ENCODE peak calls at places on chromosomes 11 and 22, in nine cellular contexts. O is IMR-90, E is A549, B is upper lobe of left lung, R is right lobe of liver, J is stomach, Y is body of pancreas, V is sigmoid colon, A is transverse colon. D is an unnamed sample.

GRCh38 chr11:1507381-1508140 is 21.0 kb upstream of the MOB2 start:
- DNase-seq in V (no peak), A (no peak), B (no peak), O (no peak), J (no peak), Y (no peak), E (no peak), R (peak; percentile 15), D (no peak)

GRCh38 chr22:19356708-19357269 is 65.3 kb upstream of the CLTCL1 start:
- DNase-seq in O (no peak), V (no peak), R (no peak), B (no peak), A (no peak), J (no peak), E (no peak), Y (no peak), D (no peak)

GRCh38 chr11:79393362-79394043 is 47.3 kb downstream of the TENM4 start:
- DNase-seq in B (no peak), J (no peak), O (no peak), R (no peak), E (no peak), V (no peak), Y (no peak), A (no peak), D (no peak)

GRCh38 chr22:17742528-17742902 is 31.8 kb downstream of the BID start:
- DNase-seq in Y (peak; percentile 63), J (peak; percentile 62), A (peak; percentile 73), V (peak; percentile 77), O (peak; percentile 66), B (peak; percentile 47), E (peak; percentile 68), R (peak; percentile 72), D (peak; percentile 79)

GRCh38 chr11:45037425-45038005 is 86.8 kb upstream of the TP53I11 start:
- DNase-seq in R (no peak), E (no peak), O (no peak), J (no peak), Y (no peak), V (no peak), A (no peak), B (no peak), D (no peak)

GRCh38 chr11:3169235-3169951 is 4.3 kb upstream of the OSBPL5 start:
- DNase-seq in J (peak; percentile 34), V (peak; percentile 79), E (no peak), B (peak; percentile 46), A (peak; percentile 24), Y (peak; percentile 38), O (peak; percentile 73), R (peak; percentile 25), D (peak; percentile 82)

GRCh38 chr22:42887523-42888507 is 30.7 kb upstream of the ARFGAP3 start:
- DNase-seq in Y (peak; percentile 79), A (peak; percentile 87), B (peak; percentile 69), J (peak; percentile 82), E (no peak), R (no peak), O (no peak), V (no peak), D (no peak)

GRCh38 chr11:69377953-69378302 is 84.0 kb downstream of the MYEOV start:
- DNase-seq in E (no peak), V (peak; percentile 55), A (no peak), B (peak; percentile 15), O (no peak), Y (no peak), R (no peak), J (no peak), D (no peak)

GRCh38 chr11:73140213-73141030 is 1.7 kb downstream of the FCHSD2 start:
- DNase-seq in B (peak; percentile 53), V (no peak), J (peak; percentile 48), O (peak; percentile 52), E (peak; percentile 56), Y (no peak), R (peak; percentile 50), A (no peak), D (peak; percentile 51)

GRCh38 chr11:449889-450808 is at the start of gene PTDSS2:
- DNase-seq in Y (peak; percentile 96), J (peak; percentile 97), R (peak; percentile 96), V (peak; percentile 99), A (peak; percentile 97), O (peak; percentile 94), B (peak; percentile 98), E (peak; percentile 89), D (peak; percentile 94)
- TF ChIP-seq POLR2A in Y (peak; percentile 78), J (peak; percentile 47), R (peak; percentile 63), V (peak; percentile 72), A (peak; percentile 75), O (no peak), B (no peak), E (peak; percentile 80), D (peak; percentile 62)

GRCh38 chr11:19864141-19865120 is 151.8 kb downstream of the NAV2 start:
- DNase-seq in O (no peak), J (no peak), V (no peak), A (no peak), R (no peak), Y (no peak), B (no peak), E (no peak), D (no peak)

GRCh38 chr11:19866037-19866436 is 153.4 kb downstream of the NAV2 start:
- DNase-seq in B (no peak), Y (no peak), J (no peak), R (no peak), V (no peak), A (no peak), O (no peak), E (no peak), D (no peak)

GRCh38 chr11:19867064-19867463 is 154.4 kb downstream of the NAV2 start:
- DNase-seq in J (no peak), R (no peak), O (no peak), B (no peak), Y (no peak), E (no peak), V (no peak), A (no peak), D (no peak)

DNA sequence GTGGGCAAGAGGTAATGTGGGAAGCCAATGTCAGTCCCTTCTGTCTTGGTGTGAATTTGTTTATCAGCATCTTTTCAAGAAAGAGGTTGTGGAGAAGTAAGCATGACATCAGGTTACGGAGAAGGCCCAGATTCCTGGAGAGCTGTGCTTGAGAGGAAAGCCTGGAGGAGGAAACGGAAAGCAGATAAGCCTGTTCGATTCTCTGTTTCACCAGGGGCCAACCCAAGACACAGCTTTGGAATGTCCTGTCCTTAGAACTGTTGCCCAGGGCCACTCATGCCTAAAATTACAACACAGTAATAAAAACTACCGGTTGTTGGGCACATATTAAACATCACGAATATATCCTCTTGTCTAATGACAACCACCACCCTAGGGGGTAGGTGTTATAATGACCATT is 148.5 kb downstream of the NAV2 start:
- DNase-seq in Y (no peak), O (no peak), R (no peak), B (no peak), V (no peak), E (no peak), J (no peak), A (no peak), D (no peak)
- TF ChIP-seq POLR2A in Y (no peak), O (no peak), R (no peak), B (no peak), V (no peak), E (no peak), J (no peak), A (no peak), D (no peak)

DNA sequence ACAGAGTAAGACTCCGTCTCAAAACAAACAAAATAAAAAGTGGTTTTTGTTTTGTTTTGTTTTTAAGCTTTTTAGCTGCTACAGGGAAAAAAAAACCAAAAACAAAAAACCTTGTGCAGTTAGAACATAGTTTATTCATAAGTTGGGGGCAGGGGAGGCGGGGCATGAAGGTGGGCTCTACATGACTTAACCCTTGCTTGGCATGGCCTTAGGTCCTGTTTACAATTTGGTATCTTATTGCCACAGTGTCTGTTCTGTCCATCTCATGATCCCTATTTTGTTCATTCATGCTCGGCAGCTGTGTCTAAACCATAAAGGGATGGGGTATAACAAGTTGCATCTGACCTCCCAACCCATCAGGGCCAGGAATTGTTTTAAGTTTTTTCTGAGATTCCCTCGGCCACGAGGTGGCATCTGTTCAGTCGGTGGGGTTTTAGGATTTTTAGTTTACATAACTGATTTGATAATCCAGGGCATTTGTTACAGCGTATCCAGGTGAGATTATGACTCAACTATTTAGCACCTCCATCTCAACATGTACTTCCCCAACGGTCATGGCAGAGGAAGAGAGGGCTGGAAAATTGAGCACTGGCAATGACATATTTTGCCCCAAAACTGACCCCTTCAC is 6.9 kb downstream of the AP5B1 start:
- DNase-seq in R (no peak), Y (no peak), A (no peak), E (no peak), V (peak; percentile 24), O (no peak), B (no peak), J (peak; percentile 15), D (no peak)
- TF ChIP-seq POLR2A in R (no peak), Y (no peak), A (no peak), E (no peak), V (no peak), O (no peak), B (no peak), J (no peak), D (no peak)

GRCh38 chr22:39316440-39317083 is 2.9 kb downstream of the RPL3 start:
- DNase-seq in O (peak; percentile 95), B (peak; percentile 81), A (peak; percentile 79), Y (peak; percentile 85), V (peak; percentile 89), E (no peak), J (peak; percentile 79), R (peak; percentile 79), D (peak; percentile 36)

GRCh38 chr22:39313258-39314001 is 6.0 kb downstream of the RPL3 start:
- DNase-seq in B (no peak), A (no peak), J (no peak), R (no peak), E (no peak), Y (no peak), O (no peak), V (no peak), D (no peak)

GRCh38 chr22:39317084-39317755 is 2.2 kb downstream of the RPL3 start:
- DNase-seq in O (no peak), B (no peak), E (no peak), A (peak; percentile 60), R (no peak), J (no peak), V (no peak), Y (no peak), D (no peak)

GRCh38 chr22:39314251-39314971 is 5.0 kb downstream of the RPL3 start:
- DNase-seq in A (no peak), E (no peak), B (no peak), V (no peak), O (no peak), Y (no peak), R (no peak), J (no peak), D (no peak)

GRCh38 chr22:39315389-39315788 is 4.0 kb downstream of the RPL3 start:
- DNase-seq in J (no peak), R (peak; percentile 24), B (no peak), E (no peak), A (no peak), Y (no peak), V (no peak), O (no peak), D (no peak)
- TF ChIP-seq POLR2A in J (no peak), R (no peak), B (no peak), E (no peak), A (no peak), Y (no peak), V (no peak), O (no peak), D (no peak)

DNA sequence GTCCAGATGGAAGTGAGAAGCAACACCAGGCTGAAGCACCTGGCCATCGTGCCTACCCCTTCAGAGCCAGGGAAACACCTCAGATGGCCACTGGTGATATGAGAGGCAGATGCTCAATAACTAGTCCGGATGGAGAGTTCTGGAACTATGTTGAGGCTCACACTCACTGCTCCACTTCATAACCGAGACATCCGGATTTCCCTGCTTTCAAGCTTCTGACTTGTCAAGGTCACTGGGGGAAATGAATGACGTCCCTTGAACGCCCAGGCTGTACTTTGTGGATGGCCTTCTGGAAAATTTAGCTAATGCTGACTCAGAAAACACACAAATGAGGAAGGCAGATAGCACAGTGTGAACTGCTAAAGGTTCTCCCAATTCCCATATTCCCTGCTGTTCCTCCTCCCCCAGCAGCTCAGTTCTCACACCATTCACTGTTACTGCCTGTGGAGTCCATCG is at the start of gene LYVE1:
- DNase-seq in Y (no peak), B (no peak), V (peak; percentile 72), J (no peak), R (no peak), O (no peak), A (peak; percentile 11), E (no peak), D (no peak)
- TF ChIP-seq POLR2A in Y (no peak), B (no peak), V (peak; percentile 14), J (no peak), R (no peak), O (no peak), A (no peak), E (no peak), D (no peak)